ENCODE peak calls at places on chromosomes 7 and 10, in nine cellular contexts. One of them, this sample, is unnamed. For H3K4me1, the result is how much of the 10 kb centered on the place peaks cover.

GRCh38 chr7:80078882-80079281 is 55.7 kb upstream of the GNAI1 start:
- DNase-seq in mesenchymal stem cell: no peak
- DNase-seq in heart left ventricle: no peak
- DNase-seq in tibial nerve: no peak
- DNase-seq in transverse colon: no peak
- DNase-seq in A549: no peak
- DNase-seq in NT2/D1: no peak
- DNase-seq in cardiac muscle cell: no peak
- DNase-seq in PC-9: no peak
- DNase-seq in this sample: no peak

GRCh38 chr10:31912898-31913847 is 15.5 kb downstream of the ARHGAP12 start:
- DNase-seq in NT2/D1: no peak
- DNase-seq in mesenchymal stem cell: peak
- DNase-seq in PC-9: peak
- DNase-seq in tibial nerve: no peak
- DNase-seq in heart left ventricle: no peak
- DNase-seq in cardiac muscle cell: no peak
- DNase-seq in A549: no peak
- DNase-seq in transverse colon: no peak
- DNase-seq in this sample: no peak

GRCh38 chr7:2452074-2452507 is 24.1 kb downstream of the GRIFIN start:
- DNase-seq in PC-9: no peak
- DNase-seq in A549: no peak
- DNase-seq in tibial nerve: no peak
- DNase-seq in heart left ventricle: no peak
- DNase-seq in mesenchymal stem cell: peak
- DNase-seq in NT2/D1: no peak
- DNase-seq in cardiac muscle cell: no peak
- DNase-seq in transverse colon: peak
- DNase-seq in this sample: no peak

GRCh38 chr10:124127563-124127962 is 34.2 kb upstream of the CHST15 start:
- DNase-seq in NT2/D1: no peak
- DNase-seq in PC-9: no peak
- DNase-seq in tibial nerve: no peak
- DNase-seq in mesenchymal stem cell: no peak
- DNase-seq in heart left ventricle: no peak
- DNase-seq in A549: no peak
- DNase-seq in transverse colon: no peak
- DNase-seq in cardiac muscle cell: no peak
- DNase-seq in this sample: no peak

GRCh38 chr10:73965890-73966768 is 31.8 kb upstream of the VCL start:
- DNase-seq in A549: peak
- DNase-seq in transverse colon: peak
- DNase-seq in NT2/D1: peak
- DNase-seq in mesenchymal stem cell: peak
- DNase-seq in cardiac muscle cell: peak
- DNase-seq in PC-9: peak
- DNase-seq in heart left ventricle: peak
- DNase-seq in tibial nerve: peak
- DNase-seq in this sample: no peak

GRCh38 chr10:78991187-78991586 is 77.6 kb upstream of the ZMIZ1 start:
- DNase-seq in transverse colon: no peak
- DNase-seq in tibial nerve: no peak
- DNase-seq in PC-9: peak
- DNase-seq in A549: no peak
- DNase-seq in heart left ventricle: no peak
- DNase-seq in mesenchymal stem cell: peak
- DNase-seq in cardiac muscle cell: no peak
- DNase-seq in NT2/D1: no peak
- DNase-seq in this sample: no peak

GRCh38 chr7:4129481-4130122 is 552.5 kb upstream of the FOXK1 start:
- DNase-seq in NT2/D1: no peak
- DNase-seq in A549: no peak
- DNase-seq in PC-9: no peak
- DNase-seq in transverse colon: no peak
- DNase-seq in cardiac muscle cell: no peak
- DNase-seq in tibial nerve: no peak
- DNase-seq in heart left ventricle: no peak
- DNase-seq in mesenchymal stem cell: no peak
- DNase-seq in this sample: no peak

GRCh38 chr7:99155207-99155606 is 11.3 kb upstream of the SMURF1 start:
- DNase-seq in cardiac muscle cell: no peak
- DNase-seq in tibial nerve: no peak
- DNase-seq in PC-9: no peak
- DNase-seq in mesenchymal stem cell: no peak
- DNase-seq in NT2/D1: no peak
- DNase-seq in A549: no peak
- DNase-seq in heart left ventricle: no peak
- DNase-seq in transverse colon: no peak
- DNase-seq in this sample: no peak

GRCh38 chr10:78964952-78965633 is 103.7 kb upstream of the ZMIZ1 start:
- DNase-seq in mesenchymal stem cell: peak
- DNase-seq in NT2/D1: peak
- DNase-seq in transverse colon: no peak
- DNase-seq in cardiac muscle cell: peak
- DNase-seq in tibial nerve: no peak
- DNase-seq in heart left ventricle: peak
- DNase-seq in A549: peak
- DNase-seq in PC-9: peak
- DNase-seq in this sample: no peak

GRCh38 chr10:70551971-70552422 is 50.5 kb downstream of the PRF1 start:
- DNase-seq in cardiac muscle cell: peak
- DNase-seq in A549: no peak
- DNase-seq in tibial nerve: peak
- DNase-seq in transverse colon: peak
- DNase-seq in heart left ventricle: no peak
- DNase-seq in mesenchymal stem cell: peak
- DNase-seq in PC-9: no peak
- DNase-seq in NT2/D1: no peak
- DNase-seq in this sample: no peak

GRCh38 chr10:6280291-6280690 is 77.6 kb downstream of the PFKFB3 start:
- DNase-seq in A549: no peak
- DNase-seq in PC-9: no peak
- DNase-seq in mesenchymal stem cell: no peak
- DNase-seq in cardiac muscle cell: no peak
- DNase-seq in transverse colon: no peak
- DNase-seq in heart left ventricle: no peak
- DNase-seq in tibial nerve: no peak
- DNase-seq in NT2/D1: no peak
- DNase-seq in this sample: no peak

GRCh38 chr10:2222631-2223030 is 485.3 kb upstream of the ADARB2 start:
- DNase-seq in mesenchymal stem cell: no peak
- DNase-seq in cardiac muscle cell: no peak
- DNase-seq in A549: no peak
- DNase-seq in transverse colon: no peak
- DNase-seq in tibial nerve: no peak
- DNase-seq in NT2/D1: no peak
- DNase-seq in heart left ventricle: no peak
- DNase-seq in PC-9: no peak
- DNase-seq in this sample: no peak

GRCh38 chr7:111145472-111145871 is 54.5 kb downstream of the LRRN3 start:
- DNase-seq in cardiac muscle cell: no peak
- DNase-seq in transverse colon: no peak
- DNase-seq in tibial nerve: peak
- DNase-seq in NT2/D1: no peak
- DNase-seq in heart left ventricle: no peak
- DNase-seq in A549: no peak
- DNase-seq in PC-9: no peak
- DNase-seq in mesenchymal stem cell: no peak
- DNase-seq in this sample: no peak
- H3K4me1 ChIP-seq in cardiac muscle cell: under half
- H3K4me1 ChIP-seq in transverse colon: under half
- H3K4me1 ChIP-seq in tibial nerve: under half
- H3K4me1 ChIP-seq in NT2/D1: under half
- H3K4me1 ChIP-seq in heart left ventricle: under half
- H3K4me1 ChIP-seq in A549: under half
- H3K4me1 ChIP-seq in PC-9: under half
- H3K4me1 ChIP-seq in mesenchymal stem cell: under half
- H3K4me1 ChIP-seq in this sample: under half

GRCh38 chr7:103870664-103871063 is 118.8 kb downstream of the RELN start:
- DNase-seq in cardiac muscle cell: no peak
- DNase-seq in transverse colon: no peak
- DNase-seq in NT2/D1: no peak
- DNase-seq in A549: no peak
- DNase-seq in tibial nerve: no peak
- DNase-seq in mesenchymal stem cell: no peak
- DNase-seq in heart left ventricle: no peak
- DNase-seq in PC-9: no peak
- DNase-seq in this sample: no peak

GRCh38 chr7:103866919-103867318 is 122.5 kb downstream of the RELN start:
- DNase-seq in heart left ventricle: no peak
- DNase-seq in mesenchymal stem cell: no peak
- DNase-seq in NT2/D1: no peak
- DNase-seq in cardiac muscle cell: no peak
- DNase-seq in A549: no peak
- DNase-seq in PC-9: no peak
- DNase-seq in tibial nerve: no peak
- DNase-seq in transverse colon: no peak
- DNase-seq in this sample: no peak

GRCh38 chr7:103871473-103871872 is 118.0 kb downstream of the RELN start:
- DNase-seq in mesenchymal stem cell: no peak
- DNase-seq in A549: no peak
- DNase-seq in cardiac muscle cell: no peak
- DNase-seq in NT2/D1: no peak
- DNase-seq in tibial nerve: no peak
- DNase-seq in transverse colon: no peak
- DNase-seq in heart left ventricle: no peak
- DNase-seq in PC-9: no peak
- DNase-seq in this sample: no peak

GRCh38 chr7:103865442-103865841 is 124.0 kb downstream of the RELN start:
- DNase-seq in NT2/D1: no peak
- DNase-seq in transverse colon: no peak
- DNase-seq in PC-9: no peak
- DNase-seq in cardiac muscle cell: no peak
- DNase-seq in A549: no peak
- DNase-seq in tibial nerve: no peak
- DNase-seq in heart left ventricle: no peak
- DNase-seq in mesenchymal stem cell: no peak
- DNase-seq in this sample: no peak

GRCh38 chr7:103867874-103868273 is 121.6 kb downstream of the RELN start:
- DNase-seq in heart left ventricle: no peak
- DNase-seq in A549: no peak
- DNase-seq in PC-9: no peak
- DNase-seq in tibial nerve: no peak
- DNase-seq in mesenchymal stem cell: no peak
- DNase-seq in cardiac muscle cell: no peak
- DNase-seq in NT2/D1: no peak
- DNase-seq in transverse colon: no peak
- DNase-seq in this sample: no peak
- H3K4me3 ChIP-seq in heart left ventricle: no peak
- H3K4me3 ChIP-seq in A549: no peak
- H3K4me3 ChIP-seq in PC-9: no peak
- H3K4me3 ChIP-seq in tibial nerve: no peak
- H3K4me3 ChIP-seq in mesenchymal stem cell: no peak
- H3K4me3 ChIP-seq in cardiac muscle cell: no peak
- H3K4me3 ChIP-seq in NT2/D1: no peak
- H3K4me3 ChIP-seq in transverse colon: no peak
- H3K4me3 ChIP-seq in this sample: no peak

DNA sequence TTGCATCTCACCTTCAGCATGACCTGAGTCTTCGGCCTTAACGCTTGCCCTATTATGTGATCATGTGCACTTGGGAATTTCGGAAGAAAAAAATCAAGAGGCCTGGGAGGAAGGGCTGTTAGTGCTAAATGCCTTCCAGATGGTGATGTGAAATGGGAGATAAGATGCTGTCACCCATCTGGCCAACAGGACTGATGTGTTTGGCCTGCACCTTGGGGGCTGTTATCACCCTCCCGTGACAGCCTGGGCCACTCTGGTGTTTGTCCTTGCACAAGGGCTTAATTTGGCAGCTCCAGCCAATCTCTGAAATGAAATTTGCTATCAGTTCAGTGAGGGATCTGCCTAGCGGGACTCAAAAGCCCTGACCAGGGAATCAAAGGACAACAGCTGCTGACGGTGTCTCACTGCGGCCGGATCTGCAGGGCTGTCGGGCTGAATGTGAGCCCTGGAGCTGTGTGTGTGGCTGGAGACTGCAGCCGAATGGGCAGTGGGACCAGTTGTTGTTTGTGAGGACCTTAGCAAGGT is 131.4 kb upstream of the BTBD16 start:
- DNase-seq in mesenchymal stem cell: peak
- DNase-seq in A549: no peak
- DNase-seq in transverse colon: no peak
- DNase-seq in cardiac muscle cell: no peak
- DNase-seq in heart left ventricle: peak
- DNase-seq in tibial nerve: no peak
- DNase-seq in NT2/D1: no peak
- DNase-seq in PC-9: no peak
- DNase-seq in this sample: no peak
- H3K4me1 ChIP-seq in mesenchymal stem cell: under half
- H3K4me1 ChIP-seq in A549: half or more
- H3K4me1 ChIP-seq in transverse colon: under half
- H3K4me1 ChIP-seq in cardiac muscle cell: half or more
- H3K4me1 ChIP-seq in heart left ventricle: half or more
- H3K4me1 ChIP-seq in tibial nerve: under half
- H3K4me1 ChIP-seq in NT2/D1: under half
- H3K4me1 ChIP-seq in PC-9: under half
- H3K4me1 ChIP-seq in this sample: under half

DNA sequence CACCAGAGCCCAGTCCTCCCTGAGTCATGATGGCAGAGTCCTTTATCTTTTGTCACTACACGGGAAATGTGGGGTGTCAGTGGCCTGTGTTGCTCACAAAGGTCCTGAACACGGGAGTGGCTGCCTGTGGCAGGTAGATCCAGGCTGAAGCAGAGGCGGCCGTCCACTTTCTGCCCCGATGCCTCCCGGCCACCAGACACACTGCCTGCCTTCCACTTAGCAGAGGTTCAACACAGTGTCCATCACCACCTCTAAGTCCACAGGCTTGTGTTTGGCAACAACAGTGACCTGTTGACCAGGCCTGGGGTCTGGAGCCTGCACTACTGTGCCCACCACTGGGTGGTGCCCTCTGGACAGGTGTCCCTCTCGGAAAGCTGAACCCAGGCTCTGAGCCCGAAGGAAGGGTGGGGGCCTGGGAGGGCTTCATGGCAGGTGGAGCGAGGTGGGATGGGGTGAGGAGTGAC is 49.9 kb upstream of the CAMK2B start:
- DNase-seq in A549: no peak
- DNase-seq in PC-9: no peak
- DNase-seq in NT2/D1: no peak
- DNase-seq in cardiac muscle cell: peak
- DNase-seq in transverse colon: no peak
- DNase-seq in tibial nerve: no peak
- DNase-seq in heart left ventricle: no peak
- DNase-seq in mesenchymal stem cell: no peak
- DNase-seq in this sample: no peak
- H3K4me3 ChIP-seq in A549: no peak
- H3K4me3 ChIP-seq in PC-9: no peak
- H3K4me3 ChIP-seq in NT2/D1: no peak
- H3K4me3 ChIP-seq in cardiac muscle cell: no peak
- H3K4me3 ChIP-seq in transverse colon: no peak
- H3K4me3 ChIP-seq in tibial nerve: no peak
- H3K4me3 ChIP-seq in heart left ventricle: no peak
- H3K4me3 ChIP-seq in mesenchymal stem cell: no peak
- H3K4me3 ChIP-seq in this sample: no peak